ENCODE peak calls at places on chromosomes 7 and 10, in seven cellular contexts. S is heart right ventricle, A is right lobe of liver, X is PC-9, O is thyroid gland, L is endodermal cell, P is nephron progenitor cell. W is an unnamed sample.
A peak's percentile ranks its signal among the peaks of the same experiment; 100 is the strongest.

GRCh38 chr10:132858121-132859081 is 72.5 kb upstream of the NKX6-2 start:
- DNase-seq in L (peak; percentile 51), O (no peak), S (no peak), X (no peak), P (no peak), A (peak; percentile 40), W (no peak)

GRCh38 chr10:125177641-125178640 is 17.6 kb upstream of the CTBP2 start:
- DNase-seq in L (peak; percentile 22), P (no peak), O (no peak), X (no peak), S (no peak), A (no peak), W (peak; percentile 71)

GRCh38 chr10:72081772-72082590 is 6.4 kb downstream of the SPOCK2 start:
- DNase-seq in P (no peak), X (peak; percentile 100), A (no peak), L (no peak), S (no peak), O (peak; percentile 63), W (no peak)

GRCh38 chr10:15455456-15455855 is 84.4 kb upstream of the FAM171A1 start:
- DNase-seq in S (no peak), P (no peak), A (no peak), L (no peak), O (no peak), X (no peak), W (no peak)

GRCh38 chr10:1188556-1189135 is 132.5 kb downstream of the WDR37 start:
- DNase-seq in S (no peak), L (no peak), X (no peak), O (no peak), A (no peak), P (no peak), W (no peak)

GRCh38 chr7:142349670-142350405 is 92.0 kb upstream of the PRSS58 start:
- DNase-seq in S (no peak), X (no peak), A (no peak), O (no peak), L (no peak), P (no peak), W (no peak)

GRCh38 chr7:6306471-6306870 is 34.0 kb upstream of the CYTH3 start:
- DNase-seq in L (no peak), X (peak; percentile 99), S (no peak), O (no peak), A (no peak), P (no peak), W (no peak)

GRCh38 chr7:157613575-157614322 is 276.9 kb downstream of the DNAJB6 start:
- DNase-seq in X (no peak), A (no peak), S (no peak), O (no peak), L (peak; percentile 65), P (no peak), W (no peak)

GRCh38 chr7:98294326-98294725 is 12.8 kb downstream of the BRI3 start:
- DNase-seq in X (no peak), O (peak; percentile 75), L (no peak), P (no peak), A (no peak), S (no peak), W (no peak)

GRCh38 chr10:133039823-133040704 is 47.7 kb upstream of the ADGRA1 start:
- DNase-seq in X (no peak), L (no peak), S (no peak), O (no peak), P (no peak), A (no peak), W (no peak)

GRCh38 chr7:75772081-75773077 is at the start of gene CCL26:
- DNase-seq in P (no peak), A (no peak), X (peak; percentile 77), S (peak; percentile 20), O (peak; percentile 21), L (no peak), W (no peak)

GRCh38 chr7:15433154-15433553 is 128.7 kb downstream of the AGMO start:
- DNase-seq in P (no peak), L (no peak), S (no peak), A (no peak), X (no peak), O (no peak), W (no peak)

GRCh38 chr7:158973941-158974785 is 117.8 kb downstream of the DYNC2I1 start:
- DNase-seq in O (no peak), S (no peak), P (no peak), L (no peak), X (no peak), A (no peak), W (no peak)

GRCh38 chr7:44655341-44655740 is 48.9 kb downstream of the OGDH start:
- DNase-seq in A (peak; percentile 24), L (peak; percentile 10), X (no peak), O (no peak), P (no peak), S (no peak), W (no peak)

GRCh38 chr7:146982482-146982881 is 865.9 kb downstream of the CNTNAP2 start:
- DNase-seq in P (no peak), X (no peak), A (no peak), S (no peak), L (no peak), O (no peak), W (no peak)

GRCh38 chr7:67566101-67566500 is 569.5 kb downstream of the TYW1 start:
- DNase-seq in X (no peak), L (no peak), S (no peak), O (no peak), P (no peak), A (no peak), W (no peak)

GRCh38 chr10:86535057-86535882 is 13.7 kb upstream of the WAPL start:
- DNase-seq in P (peak; percentile 68), X (peak; percentile 39), L (peak; percentile 91), S (peak; percentile 78), A (peak; percentile 97), O (peak; percentile 96), W (no peak)

GRCh38 chr10:101286248-101287046 is 57.2 kb upstream of the LBX1 start:
- DNase-seq in X (no peak), S (no peak), L (no peak), A (no peak), O (no peak), P (no peak), W (no peak)

GRCh38 chr10:101287183-101287830 is 58.0 kb upstream of the LBX1 start:
- DNase-seq in P (no peak), S (no peak), O (no peak), A (no peak), X (no peak), L (no peak), W (no peak)

GRCh38 chr10:101290415-101290814 is 61.2 kb upstream of the LBX1 start:
- DNase-seq in S (no peak), X (no peak), L (no peak), A (no peak), O (no peak), P (no peak), W (no peak)

GRCh38 chr10:101289541-101289940 is 60.3 kb upstream of the LBX1 start:
- DNase-seq in O (no peak), S (no peak), X (no peak), A (no peak), L (no peak), P (no peak), W (no peak)

GRCh38 chr10:101287922-101288638 is 58.8 kb upstream of the LBX1 start:
- DNase-seq in P (peak; percentile 64), O (no peak), L (peak; percentile 92), X (no peak), A (no peak), S (no peak), W (no peak)
- TF ChIP-seq CTCF in P (no peak), O (no peak), L (peak; percentile 72), X (peak; percentile 22), A (peak; percentile 14), S (no peak), W (peak; percentile 39)

GRCh38 chr7:46685051-46685450 is 764.0 kb upstream of the IGFBP3 start:
- DNase-seq in O (no peak), X (no peak), P (no peak), S (no peak), A (no peak), L (no peak), W (no peak)
- TF ChIP-seq CTCF in O (no peak), X (no peak), P (no peak), S (peak; percentile 9), A (peak; percentile 39), L (peak; percentile 65), W (no peak)

DNA sequence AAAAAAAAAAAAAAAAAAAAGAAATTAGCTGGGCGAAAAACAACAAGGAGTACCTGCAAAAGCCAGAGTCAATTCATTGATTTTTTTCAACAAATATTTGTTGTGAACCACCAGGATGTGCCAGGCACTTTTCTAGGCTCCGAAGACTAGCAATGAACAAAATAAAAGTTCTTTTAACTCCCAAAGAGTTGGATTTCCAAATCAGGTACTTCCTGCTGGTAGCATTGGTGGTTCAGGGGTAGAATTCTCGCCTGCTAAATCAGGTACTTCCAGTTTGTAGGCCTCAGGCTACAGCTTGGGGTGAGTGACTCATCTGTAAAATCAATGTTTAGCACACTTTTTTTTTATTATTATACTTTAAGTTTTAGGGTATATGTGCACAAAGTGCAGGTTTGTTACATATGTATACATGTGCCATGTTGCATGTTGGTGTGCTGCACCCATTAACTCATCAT is 10.9 kb downstream of the PPA1 start:
- DNase-seq in A (no peak), X (peak; percentile 94), O (no peak), P (no peak), S (no peak), L (no peak), W (no peak)
- TF ChIP-seq CTCF in A (no peak), X (no peak), O (no peak), P (no peak), S (no peak), L (no peak), W (no peak)

GRCh38 chr10:75111367-75111905 is at the start of gene SAMD8:
- DNase-seq in A (peak; percentile 95), X (peak; percentile 94), S (peak; percentile 96), O (peak; percentile 97), P (peak; percentile 97), L (peak; percentile 99), W (peak; percentile 99)
- TF ChIP-seq CTCF in A (peak; percentile 25), X (peak; percentile 43), S (peak; percentile 47), O (no peak), P (no peak), L (peak; percentile 62), W (peak; percentile 48)

GRCh38 chr7:46450425-46450824 is 529.4 kb upstream of the IGFBP3 start:
- DNase-seq in L (no peak), X (no peak), O (no peak), P (no peak), A (no peak), S (no peak), W (no peak)
- TF ChIP-seq CTCF in L (no peak), X (no peak), O (no peak), P (no peak), A (no peak), S (no peak), W (no peak)

GRCh38 chr10:84534168-84534567 is 205.8 kb downstream of the CCSER2 start:
- DNase-seq in L (no peak), A (no peak), S (no peak), X (no peak), O (no peak), P (no peak), W (no peak)
- TF ChIP-seq CTCF in L (peak; percentile 68), A (no peak), S (no peak), X (peak; percentile 30), O (no peak), P (no peak), W (peak; percentile 8)

GRCh38 chr10:63935705-63936104 is 414.5 kb downstream of the REEP3 start:
- DNase-seq in L (no peak), X (no peak), P (no peak), A (no peak), S (no peak), O (no peak), W (no peak)
- TF ChIP-seq CTCF in L (no peak), X (no peak), P (no peak), A (peak; percentile 7), S (no peak), O (no peak), W (peak; percentile 36)